ENCODE peak calls at places on chromosomes 2 and 18, in four cellular contexts. K, O, R and C are unnamed samples.

GRCh38 chr2:94990956-94991355 is 34.6 kb upstream of the MAL start:
- DNase-seq in O (no peak), R (no peak), K (no peak), C (no peak)

GRCh38 chr2:56008661-56009411 is 85.3 kb upstream of the EFEMP1 start:
- DNase-seq in K (peak; percentile 97), R (peak; percentile 89), O (peak; percentile 64), C (peak; percentile 83)

GRCh38 chr2:237403024-237403882 is 10.7 kb downstream of the COL6A3 start:
- DNase-seq in R (no peak), K (peak; percentile 72), O (peak; percentile 22), C (peak; percentile 87)

GRCh38 chr2:230077851-230078547 is 9.3 kb upstream of the SLC16A14 start:
- DNase-seq in R (no peak), K (peak; percentile 8), O (no peak), C (no peak)

GRCh38 chr2:167875524-167875923 is 371.9 kb downstream of the STK39 start:
- DNase-seq in O (no peak), R (no peak), K (no peak), C (no peak)

GRCh38 chr2:172196768-172197322 is 94.1 kb upstream of the DLX2 start:
- DNase-seq in R (no peak), O (no peak), K (no peak), C (peak; percentile 65)

GRCh38 chr2:18149660-18150246 is 271.3 kb downstream of the KCNS3 start:
- DNase-seq in K (peak; percentile 63), O (no peak), R (no peak), C (peak; percentile 58)

GRCh38 chr2:25920326-25920725 is 42.0 kb upstream of the ASXL2 start:
- DNase-seq in R (peak; percentile 38), K (peak; percentile 16), O (no peak), C (peak; percentile 73)

GRCh38 chr2:240278661-240279060 is 138.2 kb upstream of the OTOS start:
- DNase-seq in K (peak; percentile 38), R (no peak), O (no peak), C (no peak)

GRCh38 chr2:237909075-237909695 is 49.8 kb downstream of the RAMP1 start:
- DNase-seq in R (no peak), K (no peak), O (no peak), C (no peak)

GRCh38 chr2:56234241-56234640 is 50.5 kb downstream of the CCDC85A start:
- DNase-seq in O (no peak), K (no peak), R (no peak), C (no peak)

GRCh38 chr2:145984541-145984940 is 1464.6 kb upstream of the ZEB2 start:
- DNase-seq in R (no peak), K (peak; percentile 90), O (no peak), C (no peak)

GRCh38 chr2:3487432-3487831 is 31.9 kb downstream of the ADI1 start:
- DNase-seq in K (no peak), R (no peak), O (no peak), C (no peak)

GRCh38 chr2:157182204-157182709 is 75.2 kb upstream of the GALNT5 start:
- DNase-seq in K (peak; percentile 45), O (no peak), R (no peak), C (no peak)

GRCh38 chr2:57546478-57546877 is 500.1 kb upstream of the VRK2 start:
- DNase-seq in R (no peak), K (no peak), O (no peak), C (no peak)

GRCh38 chr2:104658149-104658839 is 195.6 kb upstream of the POU3F3 start:
- DNase-seq in O (peak; percentile 64), R (no peak), K (no peak), C (peak; percentile 1)

GRCh38 chr2:16777123-16777872 is 111.7 kb upstream of the CYRIA start:
- DNase-seq in R (no peak), K (no peak), O (no peak), C (no peak)

GRCh38 chr2:16767789-16768188 is 102.2 kb upstream of the CYRIA start:
- DNase-seq in R (no peak), O (no peak), K (no peak), C (no peak)

GRCh38 chr2:16774091-16774490 is 108.5 kb upstream of the CYRIA start:
- DNase-seq in K (peak; percentile 19), R (no peak), O (no peak), C (peak; percentile 5)

GRCh38 chr2:16774980-16775963 is 109.6 kb upstream of the CYRIA start:
- DNase-seq in K (peak; percentile 11), O (no peak), R (no peak), C (no peak)

GRCh38 chr2:16773080-16773713 is 107.6 kb upstream of the CYRIA start:
- DNase-seq in K (peak; percentile 60), R (no peak), O (peak; percentile 23), C (peak; percentile 42)
- TF ChIP-seq CTCF in K (peak; percentile 58), R (peak; percentile 18), O (peak; percentile 58), C (peak; percentile 65)

GRCh38 chr2:72147971-72148369 is 308 bp upstream of the CYP26B1 start:
- DNase-seq in O (peak; percentile 2), R (no peak), K (no peak), C (no peak)

GRCh38 chr2:72145658-72146329 is 1.9 kb downstream of the CYP26B1 start:
- DNase-seq in O (no peak), R (no peak), K (no peak), C (no peak)

GRCh38 chr2:72144746-72145657 is 2.7 kb downstream of the CYP26B1 start:
- DNase-seq in R (no peak), K (no peak), O (peak; percentile 48), C (no peak)

GRCh38 chr2:72147303-72147970 is at the start of gene CYP26B1:
- DNase-seq in O (no peak), R (no peak), K (no peak), C (no peak)

DNA sequence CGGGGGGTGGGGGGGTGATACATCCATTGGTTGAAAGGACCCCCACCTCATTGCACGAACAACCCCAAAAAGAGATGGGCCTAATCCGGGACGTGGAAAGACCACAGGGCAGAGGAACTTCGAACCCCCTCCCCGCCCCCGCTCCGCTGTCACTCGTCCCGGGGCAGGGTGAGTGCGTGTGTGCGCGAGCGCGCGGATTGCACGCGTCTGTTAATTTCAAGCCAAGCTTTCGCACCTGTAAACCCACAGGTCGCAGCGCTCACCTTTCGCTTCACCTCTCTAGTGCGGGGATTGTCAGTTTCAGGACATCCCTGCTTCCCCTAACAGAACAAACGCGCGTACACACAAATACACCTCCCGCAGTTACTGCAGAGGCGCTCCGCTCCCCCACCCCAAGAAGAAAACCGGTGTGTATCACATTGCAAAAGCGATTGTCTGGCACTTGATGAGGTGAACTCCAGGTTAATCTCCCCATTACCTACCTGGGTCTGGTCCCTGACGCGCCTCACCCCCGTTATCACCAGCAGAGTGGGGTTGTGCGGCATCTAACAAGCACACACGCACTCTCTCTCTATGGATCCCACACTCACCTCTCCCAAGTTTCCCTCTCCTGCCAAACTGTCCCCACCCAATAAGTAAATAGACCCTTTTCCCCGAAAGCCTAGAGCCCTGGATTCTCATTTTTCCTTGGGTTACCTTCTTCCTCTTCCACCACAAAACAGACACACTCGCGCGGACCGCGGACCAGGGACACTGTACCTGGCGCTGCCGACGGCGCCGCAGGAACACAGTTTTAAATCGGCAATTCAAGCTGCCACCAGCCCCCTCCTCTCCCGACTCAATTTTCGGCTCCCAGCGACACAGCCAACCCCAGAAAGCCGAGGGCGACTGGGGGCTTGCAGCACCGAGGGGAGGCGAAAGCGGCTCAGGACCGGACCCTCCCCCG is 1.0 kb downstream of the CYP26B1 start:
- DNase-seq in O (no peak), R (no peak), K (no peak), C (no peak)
- H3K4me3 ChIP-seq in O (peak overlapping the region; percentile 41), R (peak overlapping the region; percentile 35), K (peak overlapping the region; percentile 12), C (peak overlapping the region; percentile 36)

GRCh38 chr2:21181957-21182356 is 58.2 kb downstream of the TDRD15 start:
- DNase-seq in O (no peak), R (no peak), K (no peak), C (no peak)

DNA sequence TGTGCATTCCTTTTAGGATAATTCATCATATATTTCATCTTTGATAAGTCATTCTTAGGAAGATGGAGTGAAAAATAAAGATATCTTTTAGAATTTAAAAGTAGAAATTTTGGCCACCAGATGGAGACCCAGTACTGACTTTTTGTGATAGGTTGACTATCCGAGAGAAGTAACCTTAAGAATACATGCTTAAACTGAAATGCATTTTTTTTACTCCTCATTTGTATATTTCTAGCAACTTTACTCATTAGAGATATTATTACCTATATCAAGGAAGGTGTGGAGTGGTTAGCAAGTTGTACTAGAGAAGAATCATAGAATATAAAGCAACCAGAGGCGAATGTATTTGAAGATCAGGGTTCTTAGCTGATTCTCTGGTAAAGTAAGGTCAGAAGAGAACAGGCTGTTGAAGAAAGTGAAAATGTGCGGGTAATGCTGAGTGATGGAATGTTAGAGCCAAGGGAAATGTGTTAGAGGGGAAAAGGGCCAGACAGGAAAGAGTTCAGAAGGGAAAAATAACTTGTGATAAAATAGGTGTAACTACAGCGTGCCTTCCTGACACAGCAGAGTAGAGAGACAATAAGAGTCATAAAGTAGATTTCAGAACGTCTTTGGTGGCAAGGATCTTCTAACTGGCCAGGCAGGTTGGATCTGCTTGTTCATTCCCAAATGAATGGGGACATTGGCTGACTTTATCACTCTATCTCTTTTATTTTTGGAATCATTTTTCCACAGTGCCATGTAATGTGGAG is 52.3 kb downstream of the TDRD15 start:
- DNase-seq in O (peak; percentile 11), K (peak; percentile 1), R (no peak), C (no peak)
- TF ChIP-seq CTCF in O (peak; percentile 42), K (no peak), R (no peak), C (no peak)

GRCh38 chr18:23239350-23239692 is 104.0 kb downstream of the CABLES1 start:
- DNase-seq in O (no peak), R (no peak), K (no peak), C (no peak)

GRCh38 chr18:23237524-23238151 is 102.4 kb downstream of the CABLES1 start:
- DNase-seq in R (no peak), K (peak; percentile 64), O (peak; percentile 53), C (peak; percentile 58)

GRCh38 chr18:23238651-23239349 is 103.5 kb downstream of the CABLES1 start:
- DNase-seq in O (no peak), K (peak; percentile 66), R (no peak), C (peak; percentile 66)

GRCh38 chr18:23236876-23237468 is 101.7 kb downstream of the CABLES1 start:
- DNase-seq in R (no peak), K (no peak), O (no peak), C (no peak)

GRCh38 chr18:23238152-23238531 is 102.9 kb downstream of the CABLES1 start:
- DNase-seq in R (no peak), K (peak; percentile 86), O (peak; percentile 51), C (peak; percentile 91)
- H3K4me3 ChIP-seq in R (no peak overlapping the region), K (no peak overlapping the region), O (peak overlapping the region; percentile 39), C (peak overlapping the region; percentile 44)